ENCODE peak calls at places on chromosomes 13 and 19, in four cellular contexts. D is B cell, K is neural crest cell, J is fibroblast of lung. C is an unnamed sample.
A peak's percentile ranks its signal among the peaks of the same experiment; 100 is the strongest.

GRCh38 chr13:25371608-25372274 is at the start of gene ATP8A2:
- DNase-seq in D (no peak), K (peak; percentile 23), J (peak; percentile 5), C (no peak)

GRCh38 chr13:40624338-40624737 is 42.1 kb downstream of the FOXO1 start:
- DNase-seq in D (no peak), K (no peak), J (peak; percentile 31), C (peak; percentile 80)

GRCh38 chr13:88717946-88718345 is 1046.8 kb downstream of the SLITRK5 start:
- DNase-seq in D (no peak), K (no peak), J (no peak), C (no peak)

GRCh38 chr13:43239441-43239840 is 216.1 kb downstream of the DNAJC15 start:
- DNase-seq in D (no peak), K (no peak), J (no peak), C (no peak)

GRCh38 chr13:87122551-87122950 is 548.6 kb upstream of the SLITRK5 start:
- DNase-seq in D (no peak), K (no peak), J (peak; percentile 61), C (no peak)

GRCh38 chr13:43245374-43245964 is 222.1 kb downstream of the DNAJC15 start:
- DNase-seq in D (no peak), K (no peak), J (peak; percentile 93), C (no peak)

GRCh38 chr19:40229484-40229883 is 3.0 kb upstream of the CCNP start:
- DNase-seq in D (no peak), K (no peak), J (peak; percentile 67), C (peak; percentile 47)

GRCh38 chr19:5787554-5788182 is 3.1 kb upstream of the PRR22 start:
- DNase-seq in D (no peak), K (no peak), J (no peak), C (no peak)

GRCh38 chr13:20231839-20232555 is at the start of gene GJB6:
- DNase-seq in D (no peak), K (no peak), J (no peak), C (peak; percentile 52)

GRCh38 chr13:92994056-92994455 is 232.6 kb upstream of the GPC6 start:
- DNase-seq in D (no peak), K (no peak), J (peak; percentile 83), C (no peak)

GRCh38 chr13:68888832-68889231 is 1218.8 kb upstream of the ATXN8OS start:
- DNase-seq in D (no peak), K (no peak), J (no peak), C (no peak)

GRCh38 chr19:16722591-16722990 is 2.9 kb downstream of the NWD1 start:
- DNase-seq in D (no peak), K (no peak), J (no peak), C (no peak)

GRCh38 chr13:97058417-97058816 is 64.1 kb upstream of the OXGR1 start:
- DNase-seq in D (no peak), K (no peak), J (no peak), C (no peak)

GRCh38 chr13:99063952-99064351 is 86.1 kb upstream of the DOCK9 start:
- DNase-seq in D (no peak), K (no peak), J (no peak), C (no peak)

GRCh38 chr13:27969073-27969865 is at the start of gene CDX2:
- DNase-seq in D (no peak), K (no peak), J (no peak), C (no peak)

GRCh38 chr13:97262058-97262457 is 39.9 kb downstream of the MBNL2 start:
- DNase-seq in D (no peak), K (no peak), J (no peak), C (peak; percentile 49)

GRCh38 chr19:46206176-46206575 is 23.4 kb upstream of the IGFL1 start:
- DNase-seq in D (no peak), K (no peak), J (no peak), C (no peak)

GRCh38 chr13:77751513-77752456 is 54.3 kb downstream of the SLAIN1 start:
- DNase-seq in D (no peak), K (peak; percentile 41), J (peak; percentile 29), C (peak; percentile 70)

GRCh38 chr13:20064128-20064527 is 96.7 kb downstream of the GJA3 start:
- DNase-seq in D (no peak), K (no peak), J (peak; percentile 65), C (no peak)

GRCh38 chr13:106417467-106418110 is 117.9 kb downstream of the EFNB2 start:
- DNase-seq in D (no peak), K (no peak), J (no peak), C (no peak)

GRCh38 chr19:3575260-3575741 is 2.6 kb downstream of the HMG20B start:
- DNase-seq in D (no peak), K (no peak), J (no peak), C (peak; percentile 51)

GRCh38 chr13:92566767-92567166 is 659.8 kb upstream of the GPC6 start:
- DNase-seq in D (no peak), K (no peak), J (no peak), C (no peak)

GRCh38 chr13:39149896-39150295 is 111.6 kb downstream of the NHLRC3 start:
- DNase-seq in D (no peak), K (no peak), J (no peak), C (no peak)

GRCh38 chr19:29708553-29709439 is 6.3 kb downstream of the C19orf12 start:
- DNase-seq in D (no peak), K (no peak), J (no peak), C (no peak)

GRCh38 chr19:56946164-56946563 is 105.6 kb upstream of the PEG3 start:
- DNase-seq in D (no peak), K (no peak), J (no peak), C (no peak)

GRCh38 chr19:43687660-43687997 is 17.7 kb upstream of the PLAUR start:
- DNase-seq in D (no peak), K (no peak), J (no peak), C (no peak)

GRCh38 chr19:22784051-22784450 is at the start of gene ZNF99:
- DNase-seq in D (no peak), K (no peak), J (no peak), C (no peak)

GRCh38 chr19:32691291-32691951 is at the start of gene NUDT19:
- DNase-seq in D (peak; percentile 79), K (peak; percentile 57), J (peak; percentile 85), C (peak; percentile 91)

GRCh38 chr19:282501-282900 is 8.7 kb downstream of the PLPP2 start:
- DNase-seq in D (no peak), K (no peak), J (no peak), C (no peak)

GRCh38 chr19:22945560-22945959 is 57.4 kb downstream of the ZNF728 start:
- DNase-seq in D (no peak), K (no peak), J (peak; percentile 23), C (peak; percentile 15)

GRCh38 chr13:31947105-31947504 is 84.5 kb upstream of the FRY start:
- DNase-seq in D (no peak), K (no peak), J (no peak), C (no peak)

GRCh38 chr13:98676239-98676638 is 76.2 kb downstream of the SLC15A1 start:
- DNase-seq in D (no peak), K (no peak), J (no peak), C (no peak)

GRCh38 chr19:35592226-35592625 is 6.3 kb downstream of the PMIS2 start:
- DNase-seq in D (peak; percentile 46), K (no peak), J (peak; percentile 16), C (peak; percentile 55)

GRCh38 chr19:39399684-39400465 is 6.8 kb upstream of the ZFP36 start:
- DNase-seq in D (no peak), K (no peak), J (no peak), C (no peak)

GRCh38 chr13:100389617-100390016 is 199.0 kb downstream of the GGACT start:
- DNase-seq in D (no peak), K (no peak), J (no peak), C (no peak)

GRCh38 chr19:47158367-47158791 is 27.7 kb downstream of the SAE1 start:
- DNase-seq in D (no peak), K (no peak), J (no peak), C (no peak)

GRCh38 chr19:28330831-28331230 is 882.1 kb downstream of the UQCRFS1 start:
- DNase-seq in D (no peak), K (no peak), J (peak; percentile 38), C (no peak)

GRCh38 chr13:66992183-66992582 is 238.0 kb downstream of the PCDH9 start:
- DNase-seq in D (no peak), K (no peak), J (peak; percentile 77), C (no peak)

GRCh38 chr19:46049597-46049996 is 8.8 kb upstream of the IGFL4 start:
- DNase-seq in D (no peak), K (no peak), J (no peak), C (peak; percentile 24)

DNA sequence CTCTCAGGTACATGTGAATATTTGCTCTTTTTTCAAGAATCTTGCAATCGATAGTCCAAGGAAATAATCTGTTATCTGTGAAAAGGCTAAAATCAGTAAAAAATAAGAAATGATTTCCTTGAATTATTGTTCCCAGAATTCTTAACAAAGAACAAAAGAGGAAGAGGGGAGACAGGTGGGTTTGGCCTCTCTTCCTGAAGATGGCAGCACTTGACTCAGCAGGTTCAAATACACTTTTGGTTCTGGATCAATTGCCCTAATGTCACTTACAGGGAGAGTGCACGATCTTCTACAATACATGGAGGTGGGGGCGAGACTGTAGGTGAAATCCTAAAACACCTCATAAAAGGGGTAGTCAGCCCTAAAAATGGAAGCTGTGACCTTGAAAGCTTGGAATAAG is 358.7 kb downstream of the IRS2 start:
- DNase-seq in D (no peak), K (no peak), J (no peak), C (no peak)
- TF ChIP-seq CTCF in D (no peak), K (no peak), J (no peak), C (no peak)

DNA sequence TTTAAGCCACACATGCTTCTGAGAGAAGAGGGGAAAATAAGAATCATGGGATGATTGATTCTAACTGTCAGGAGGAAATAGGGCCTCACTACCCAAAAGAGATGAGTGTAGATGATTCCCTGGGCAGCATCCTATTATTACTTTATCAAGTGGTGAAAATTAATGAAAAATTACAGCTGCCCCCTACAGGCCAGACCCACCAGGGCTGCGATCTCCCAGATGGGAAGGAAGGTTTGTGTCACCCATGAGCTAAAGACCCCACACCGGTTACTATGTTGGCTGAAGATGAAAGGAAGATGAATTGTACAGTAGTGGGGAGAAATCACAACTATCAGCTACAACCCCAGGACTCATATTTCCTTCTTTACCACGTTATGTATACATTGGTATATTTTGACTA is 49.5 kb downstream of the RFC3 start:
- DNase-seq in D (no peak), K (no peak), J (no peak), C (no peak)
- TF ChIP-seq CTCF in D (no peak), K (no peak), J (peak; percentile 9), C (no peak)

DNA sequence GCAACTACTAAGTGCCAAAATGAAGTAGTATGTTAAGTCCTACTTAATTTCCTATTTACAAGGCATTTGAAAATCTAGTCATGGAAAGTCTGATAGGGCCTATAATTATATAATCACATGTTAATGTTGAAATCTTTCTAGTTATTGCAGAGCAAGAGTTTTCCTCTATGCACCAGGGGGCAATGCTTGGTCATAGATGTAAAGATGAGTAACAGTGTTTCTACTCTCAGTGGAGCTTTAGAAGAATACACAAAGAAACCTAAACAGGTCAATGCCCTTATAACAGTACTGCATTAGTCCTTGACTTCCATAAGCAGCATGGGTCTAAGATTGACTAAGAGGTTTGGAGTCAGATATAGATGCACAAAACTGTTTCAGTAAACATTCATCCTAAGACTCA is 218.7 kb downstream of the KCTD12 start:
- DNase-seq in D (no peak), K (no peak), J (peak; percentile 42), C (peak; percentile 23)
- TF ChIP-seq CTCF in D (no peak), K (no peak), J (peak; percentile 48), C (no peak)

DNA sequence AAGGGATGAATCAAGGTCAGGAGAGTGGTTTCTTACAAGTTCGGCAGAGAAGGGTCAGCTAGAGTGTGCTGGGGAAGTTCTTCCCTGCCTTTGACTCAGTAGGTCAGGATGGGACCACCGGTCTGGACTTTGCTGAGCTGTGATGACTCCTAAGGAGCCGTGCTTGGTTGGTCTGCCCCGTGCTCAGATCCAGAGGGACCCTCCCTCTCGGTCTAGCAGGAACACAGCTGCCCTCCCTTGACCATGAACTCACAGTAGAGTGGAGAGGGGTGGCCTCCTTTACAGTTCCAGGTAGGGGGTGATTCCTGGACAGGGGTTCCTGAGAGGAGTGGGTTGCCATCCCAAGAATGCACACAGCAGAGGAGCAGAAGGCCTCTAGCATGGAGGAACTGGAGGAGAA is 4.3 kb downstream of the RPS19 start:
- DNase-seq in D (no peak), K (no peak), J (no peak), C (peak; percentile 1)
- TF ChIP-seq CTCF in D (no peak), K (no peak), J (no peak), C (no peak)